ENCODE peak calls at places on chromosomes 16 and 17, in nine cellular contexts. B is AG04450, G is choroid plexus epithelial cell, L is ovary, O is heart right ventricle, Q is AG10803, E is kidney epithelial cell, W is PC-9, P is IMR-90. A is an unnamed sample.

GRCh38 chr17:72465191-72466024 is 344.6 kb downstream of the SOX9 start:
- DNase-seq in G (peak), B (peak), W (peak), L (no peak), P (peak), Q (peak), E (peak), O (no peak), A (peak)

GRCh38 chr16:49844399-49844798 is 11.5 kb downstream of the ZNF423 start:
- DNase-seq in W (no peak), E (no peak), B (no peak), Q (no peak), G (no peak), P (no peak), L (no peak), O (no peak), A (no peak)

GRCh38 chr17:72754513-72754912 is 338.0 kb downstream of the SLC39A11 start:
- DNase-seq in L (no peak), O (no peak), P (peak), E (no peak), G (no peak), B (no peak), Q (no peak), W (no peak), A (no peak)

GRCh38 chr17:33204156-33204555 is 88.9 kb downstream of the ASIC2 start:
- DNase-seq in B (no peak), L (no peak), W (no peak), P (no peak), G (no peak), Q (no peak), E (no peak), O (no peak), A (no peak)

GRCh38 chr17:81348097-81349055 is 46.9 kb upstream of the BAHCC1 start:
- DNase-seq in L (no peak), B (no peak), W (no peak), P (no peak), O (no peak), G (no peak), Q (no peak), E (no peak), A (no peak)

GRCh38 chr16:9438991-9439390 is 347.5 kb downstream of the HAPSTR1 start:
- DNase-seq in B (no peak), Q (no peak), L (no peak), E (peak), P (no peak), O (no peak), W (no peak), G (no peak), A (no peak)

GRCh38 chr17:78202666-78203065 is 11.4 kb upstream of the BIRC5 start:
- DNase-seq in L (no peak), O (no peak), Q (no peak), G (no peak), E (no peak), W (no peak), P (no peak), B (no peak), A (no peak)

GRCh38 chr16:11410382-11411058 is 65.3 kb downstream of the RMI2 start:
- DNase-seq in O (no peak), P (no peak), W (no peak), L (no peak), Q (peak), E (no peak), B (no peak), G (no peak), A (no peak)

GRCh38 chr17:75774988-75775668 is 9.5 kb upstream of the UNK start:
- DNase-seq in O (no peak), Q (peak), P (peak), B (no peak), E (no peak), G (peak), L (peak), W (peak), A (peak)

GRCh38 chr16:75648265-75649076 is 898 bp downstream of the TERF2IP start:
- DNase-seq in O (peak), Q (peak), W (peak), L (peak), B (peak), E (peak), G (peak), P (peak), A (peak)

GRCh38 chr16:10770907-10771306 is 27.3 kb downstream of the NUBP1 start:
- DNase-seq in Q (no peak), E (no peak), G (peak), O (no peak), P (no peak), L (no peak), W (no peak), B (no peak), A (peak)

GRCh38 chr17:42894283-42895184 is 6.1 kb upstream of the G6PC1 start:
- DNase-seq in P (no peak), O (no peak), E (no peak), W (no peak), Q (no peak), B (no peak), L (no peak), G (no peak), A (no peak)

GRCh38 chr17:49745175-49746139 is 18.5 kb downstream of the FAM117A start:
- DNase-seq in O (no peak), P (no peak), L (no peak), W (no peak), Q (no peak), G (no peak), B (no peak), E (no peak), A (no peak)

GRCh38 chr17:44355310-44355640 is 8.4 kb downstream of the FAM171A2 start:
- DNase-seq in W (no peak), P (no peak), B (no peak), O (no peak), G (no peak), Q (no peak), E (no peak), L (no peak), A (no peak)

GRCh38 chr17:58156839-58157803 is 8.9 kb downstream of the OR4D1 start:
- DNase-seq in B (no peak), G (peak), O (no peak), W (no peak), L (no peak), E (no peak), Q (no peak), P (no peak), A (no peak)

GRCh38 chr16:74999208-74999682 is 421 bp downstream of the ZNRF1 start:
- DNase-seq in B (no peak), Q (no peak), E (no peak), G (peak), L (peak), W (no peak), O (peak), P (no peak), A (peak)

GRCh38 chr16:3065742-3066439 is 451 bp downstream of the IL32 start:
- DNase-seq in O (no peak), L (no peak), B (no peak), G (no peak), Q (no peak), P (no peak), W (no peak), E (no peak), A (no peak)

GRCh38 chr17:62675260-62675659 is 47.8 kb downstream of the MRC2 start:
- DNase-seq in Q (peak), L (peak), O (no peak), B (no peak), W (no peak), P (no peak), G (no peak), E (no peak), A (peak)

GRCh38 chr16:18958621-18959578 is 24.8 kb upstream of the TMC7 start:
- DNase-seq in B (no peak), Q (peak), L (no peak), O (no peak), E (no peak), W (peak), P (peak), G (no peak), A (peak)

GRCh38 chr17:76805319-76805718 is 62.9 kb upstream of the MGAT5B start:
- DNase-seq in P (peak), Q (peak), O (no peak), B (no peak), G (peak), W (peak), L (no peak), E (no peak), A (peak)

GRCh38 chr17:74541176-74542111 is 4.5 kb downstream of the CD300C start:
- DNase-seq in O (no peak), P (no peak), G (no peak), B (no peak), L (no peak), E (no peak), W (no peak), Q (no peak), A (no peak)

GRCh38 chr17:31581022-31581483 is 189.6 kb downstream of the RAB11FIP4 start:
- DNase-seq in E (no peak), B (no peak), P (peak), L (peak), O (peak), G (peak), Q (peak), W (peak), A (peak)

GRCh38 chr17:31515226-31515759 is 123.8 kb downstream of the RAB11FIP4 start:
- DNase-seq in B (no peak), G (no peak), L (no peak), P (no peak), Q (no peak), O (no peak), E (no peak), W (no peak), A (no peak)

GRCh38 chr16:50702725-50703124 is 9.3 kb downstream of the NOD2 start:
- DNase-seq in E (peak), W (no peak), G (no peak), P (no peak), L (no peak), O (no peak), B (no peak), Q (no peak), A (no peak)

GRCh38 chr16:68737046-68737729 is at the start of gene CDH1:
- DNase-seq in L (peak), W (peak), G (no peak), E (no peak), P (no peak), B (no peak), O (no peak), Q (no peak), A (no peak)

GRCh38 chr16:85220125-85220839 is 108.0 kb upstream of the CIBAR2 start:
- DNase-seq in B (peak), P (peak), L (peak), O (peak), G (peak), W (no peak), E (no peak), Q (peak), A (peak)

GRCh38 chr16:66399930-66400329 is 27.2 kb upstream of the BEAN1 start:
- DNase-seq in E (no peak), O (peak), G (no peak), L (no peak), W (no peak), P (no peak), Q (no peak), B (no peak), A (peak)

GRCh38 chr17:42422958-42423712 is at the start of gene CAVIN1:
- DNase-seq in W (peak), L (peak), P (peak), B (peak), G (peak), E (no peak), O (peak), Q (peak), A (peak)

GRCh38 chr16:15509593-15510520 is 75.5 kb downstream of the BMERB1 start:
- DNase-seq in E (no peak), Q (peak), O (no peak), G (peak), B (no peak), W (no peak), L (no peak), P (peak), A (peak)

GRCh38 chr17:45946841-45947256 is 52.2 kb upstream of the STH start:
- DNase-seq in O (no peak), E (no peak), L (no peak), G (peak), W (no peak), P (no peak), B (no peak), Q (no peak), A (peak)

GRCh38 chr17:6710317-6710716 is 2.9 kb downstream of the SLC13A5 start:
- DNase-seq in L (no peak), O (no peak), E (no peak), Q (no peak), P (no peak), W (no peak), G (no peak), B (no peak), A (no peak)

GRCh38 chr17:7477392-7478275 is 1.8 kb downstream of the ZBTB4 start:
- DNase-seq in L (peak), Q (peak), B (peak), P (peak), E (no peak), G (peak), O (peak), W (no peak), A (peak)

GRCh38 chr17:42574463-42574862 is 3.1 kb downstream of the PSMC3IP start:
- DNase-seq in L (no peak), O (no peak), Q (no peak), B (no peak), W (no peak), E (no peak), G (no peak), P (no peak), A (no peak)

GRCh38 chr17:11986939-11987329 is 10.3 kb downstream of the ZNF18 start:
- DNase-seq in Q (peak), L (no peak), W (peak), P (peak), B (peak), E (no peak), G (peak), O (peak), A (peak)

GRCh38 chr17:62800580-62800979 is 7.5 kb downstream of the MARCHF10 start:
- DNase-seq in Q (peak), P (peak), B (no peak), G (peak), O (no peak), L (no peak), E (no peak), W (peak), A (no peak)

GRCh38 chr17:73697872-73698271 is 53.6 kb upstream of the SDK2 start:
- DNase-seq in B (no peak), Q (no peak), L (no peak), G (no peak), W (no peak), O (no peak), E (no peak), P (no peak), A (no peak)

GRCh38 chr17:1532836-1533602 is 16.6 kb upstream of the INPP5K start:
- DNase-seq in Q (no peak), B (no peak), W (no peak), G (peak), E (no peak), O (no peak), L (no peak), P (no peak), A (no peak)
- TF ChIP-seq CTCF in Q (peak), B (peak), W (no peak), G (peak), E (peak), O (peak), L (peak), P (peak), A (no peak)

DNA sequence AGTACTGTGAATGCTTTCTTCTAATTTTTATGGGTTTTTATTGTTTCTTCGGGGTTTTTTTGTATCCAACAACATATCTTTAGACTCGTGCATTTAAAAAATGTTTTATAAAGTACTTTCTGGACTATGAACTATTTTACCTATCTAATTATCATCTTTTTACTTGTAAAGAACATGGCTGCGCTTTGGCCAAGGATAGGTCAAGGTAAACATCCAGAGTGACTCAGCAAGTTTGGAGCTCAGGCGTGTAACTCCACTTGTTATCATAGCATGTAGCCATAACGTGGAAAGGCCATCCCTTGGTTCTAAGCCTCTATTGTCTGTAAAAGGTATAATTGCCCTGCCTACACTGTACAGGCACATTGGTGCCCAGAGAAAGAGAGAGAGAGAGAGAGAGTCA is 818.0 kb upstream of the GOT2 start:
- DNase-seq in L (no peak), W (no peak), B (no peak), O (no peak), E (no peak), G (no peak), P (no peak), Q (no peak), A (no peak)
- H3K4me3 ChIP-seq in L (no peak), W (no peak), B (no peak), O (no peak), E (no peak), G (no peak), P (no peak), Q (no peak), A (no peak)

DNA sequence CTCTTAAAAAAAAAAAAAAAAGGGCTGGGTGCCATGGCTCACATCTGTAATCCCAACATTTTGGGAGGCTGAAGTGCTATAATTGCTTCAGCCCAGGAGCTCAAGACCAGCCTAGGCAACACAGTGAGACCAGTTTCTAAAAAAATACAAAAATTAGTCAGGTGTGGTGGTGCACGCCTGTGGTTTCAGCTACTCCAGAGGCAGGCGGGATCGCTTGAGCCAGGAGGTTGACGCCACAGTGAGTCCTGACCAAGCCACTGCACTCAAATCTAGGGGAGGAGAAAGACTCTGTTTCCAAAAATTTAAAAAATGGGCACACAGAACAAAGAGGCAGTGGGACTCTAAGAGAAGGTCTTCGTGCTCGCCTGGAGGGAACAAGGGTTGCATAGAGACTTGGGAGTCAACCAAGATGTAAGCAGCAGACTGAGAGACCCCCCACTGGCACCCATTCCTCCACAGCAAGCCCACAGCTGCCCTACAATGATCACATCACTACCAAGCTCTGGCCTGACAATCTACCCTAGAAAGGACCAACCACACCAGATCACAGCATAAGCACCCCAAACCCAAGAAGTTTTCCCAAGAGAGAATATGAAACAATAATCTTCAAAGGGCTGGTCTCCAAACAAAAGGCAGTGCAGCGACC is 121.6 kb downstream of the ANKRD11 start:
- DNase-seq in P (no peak), G (no peak), E (no peak), Q (no peak), B (no peak), O (no peak), L (no peak), W (no peak), A (no peak)
- TF ChIP-seq CTCF in P (no peak), G (no peak), E (no peak), Q (no peak), B (no peak), O (no peak), L (no peak), W (no peak), A (no peak)

GRCh38 chr16:54282923-54283734 is 3.5 kb downstream of the IRX3 start:
- DNase-seq in P (no peak), O (no peak), L (peak), E (no peak), G (no peak), B (no peak), W (no peak), Q (no peak), A (no peak)
- H3K4me3 ChIP-seq in P (no peak), O (peak), L (no peak), E (peak), G (no peak), B (no peak), W (peak), Q (peak), A (peak)